ENCODE peak calls at places on chromosome 14, in seven cellular contexts. One of them, this sample, is unnamed.
A peak's percentile ranks its signal among the peaks of the same experiment; 100 is the strongest.

GRCh38 chr14:74527736-74528280 is 34.2 kb downstream of the ISCA2 start:
- DNase-seq in fibroblast of mammary gland: no peak
- DNase-seq in colonic mucosa: no peak
- DNase-seq in bronchial epithelial cell: no peak
- DNase-seq in GM23248: no peak
- DNase-seq in endodermal cell: no peak
- DNase-seq in heart right ventricle: no peak
- DNase-seq in this sample: no peak

GRCh38 chr14:102508774-102509743 is 517 bp downstream of the ANKRD9 start:
- DNase-seq in GM23248: peak; percentile 82
- DNase-seq in bronchial epithelial cell: no peak
- DNase-seq in endodermal cell: peak; percentile 75
- DNase-seq in heart right ventricle: peak; percentile 77
- DNase-seq in colonic mucosa: peak; percentile 62
- DNase-seq in fibroblast of mammary gland: peak; percentile 48
- DNase-seq in this sample: no peak

GRCh38 chr14:49950275-49951250 is 57.7 kb downstream of the ARF6 start:
- DNase-seq in heart right ventricle: no peak
- DNase-seq in endodermal cell: no peak
- DNase-seq in fibroblast of mammary gland: peak; percentile 15
- DNase-seq in colonic mucosa: peak; percentile 93
- DNase-seq in GM23248: no peak
- DNase-seq in bronchial epithelial cell: peak; percentile 98
- DNase-seq in this sample: no peak

GRCh38 chr14:37443461-37443860 is 151.6 kb downstream of the FOXA1 start:
- DNase-seq in bronchial epithelial cell: no peak
- DNase-seq in endodermal cell: no peak
- DNase-seq in GM23248: peak; percentile 25
- DNase-seq in fibroblast of mammary gland: peak; percentile 65
- DNase-seq in colonic mucosa: no peak
- DNase-seq in heart right ventricle: no peak
- DNase-seq in this sample: no peak

GRCh38 chr14:35401853-35402252 is 2.7 kb downstream of the NFKBIA start:
- DNase-seq in GM23248: peak; percentile 45
- DNase-seq in bronchial epithelial cell: no peak
- DNase-seq in colonic mucosa: no peak
- DNase-seq in fibroblast of mammary gland: peak; percentile 58
- DNase-seq in heart right ventricle: no peak
- DNase-seq in endodermal cell: no peak
- DNase-seq in this sample: no peak

GRCh38 chr14:24504425-24504824 is 3.6 kb downstream of the CMA1 start:
- DNase-seq in heart right ventricle: no peak
- DNase-seq in colonic mucosa: no peak
- DNase-seq in bronchial epithelial cell: no peak
- DNase-seq in GM23248: no peak
- DNase-seq in endodermal cell: no peak
- DNase-seq in fibroblast of mammary gland: no peak
- DNase-seq in this sample: no peak

GRCh38 chr14:58428011-58428807 is 690 bp downstream of the KIAA0586 start:
- DNase-seq in endodermal cell: peak; percentile 50
- DNase-seq in GM23248: peak; percentile 78
- DNase-seq in fibroblast of mammary gland: peak; percentile 73
- DNase-seq in heart right ventricle: no peak
- DNase-seq in colonic mucosa: peak; percentile 43
- DNase-seq in bronchial epithelial cell: peak; percentile 63
- DNase-seq in this sample: no peak

GRCh38 chr14:71005076-71005475 is 97.8 kb downstream of the PCNX1 start:
- DNase-seq in fibroblast of mammary gland: no peak
- DNase-seq in GM23248: peak; percentile 14
- DNase-seq in colonic mucosa: no peak
- DNase-seq in endodermal cell: no peak
- DNase-seq in bronchial epithelial cell: no peak
- DNase-seq in heart right ventricle: no peak
- DNase-seq in this sample: no peak

GRCh38 chr14:55133416-55133815 is 4.4 kb downstream of the LGALS3 start:
- DNase-seq in colonic mucosa: no peak
- DNase-seq in heart right ventricle: no peak
- DNase-seq in GM23248: peak; percentile 73
- DNase-seq in bronchial epithelial cell: no peak
- DNase-seq in endodermal cell: no peak
- DNase-seq in fibroblast of mammary gland: peak; percentile 74
- DNase-seq in this sample: no peak

GRCh38 chr14:38716871-38717270 is 386.2 kb downstream of the SEC23A start:
- DNase-seq in bronchial epithelial cell: no peak
- DNase-seq in fibroblast of mammary gland: no peak
- DNase-seq in GM23248: no peak
- DNase-seq in endodermal cell: no peak
- DNase-seq in colonic mucosa: no peak
- DNase-seq in heart right ventricle: no peak
- DNase-seq in this sample: no peak

GRCh38 chr14:104425171-104425681 is 154.3 kb upstream of the C14orf180 start:
- DNase-seq in GM23248: no peak
- DNase-seq in heart right ventricle: no peak
- DNase-seq in endodermal cell: peak; percentile 36
- DNase-seq in colonic mucosa: no peak
- DNase-seq in fibroblast of mammary gland: no peak
- DNase-seq in bronchial epithelial cell: no peak
- DNase-seq in this sample: peak; percentile 65

GRCh38 chr14:70804556-70805162 is 4.7 kb downstream of the MAP3K9 start:
- DNase-seq in endodermal cell: no peak
- DNase-seq in heart right ventricle: no peak
- DNase-seq in GM23248: peak; percentile 38
- DNase-seq in fibroblast of mammary gland: no peak
- DNase-seq in colonic mucosa: no peak
- DNase-seq in bronchial epithelial cell: no peak
- DNase-seq in this sample: no peak

GRCh38 chr14:23428686-23429495 is 6.6 kb downstream of the MYH7 start:
- DNase-seq in endodermal cell: no peak
- DNase-seq in heart right ventricle: peak; percentile 17
- DNase-seq in fibroblast of mammary gland: no peak
- DNase-seq in bronchial epithelial cell: no peak
- DNase-seq in GM23248: no peak
- DNase-seq in colonic mucosa: no peak
- DNase-seq in this sample: no peak

GRCh38 chr14:56949828-56950227 is 139.5 kb upstream of the OTX2 start:
- DNase-seq in GM23248: no peak
- DNase-seq in colonic mucosa: peak; percentile 27
- DNase-seq in fibroblast of mammary gland: peak; percentile 2
- DNase-seq in bronchial epithelial cell: peak; percentile 4
- DNase-seq in heart right ventricle: no peak
- DNase-seq in endodermal cell: no peak
- DNase-seq in this sample: no peak

GRCh38 chr14:52333823-52334657 is 19.9 kb downstream of the PTGER2 start:
- DNase-seq in colonic mucosa: no peak
- DNase-seq in GM23248: peak; percentile 29
- DNase-seq in endodermal cell: no peak
- DNase-seq in bronchial epithelial cell: no peak
- DNase-seq in fibroblast of mammary gland: peak; percentile 48
- DNase-seq in heart right ventricle: no peak
- DNase-seq in this sample: no peak

GRCh38 chr14:64294672-64295413 is 672 bp upstream of the ESR2 start:
- DNase-seq in bronchial epithelial cell: peak; percentile 59
- DNase-seq in GM23248: peak; percentile 63
- DNase-seq in fibroblast of mammary gland: peak; percentile 56
- DNase-seq in heart right ventricle: peak; percentile 84
- DNase-seq in colonic mucosa: peak; percentile 84
- DNase-seq in endodermal cell: peak; percentile 95
- DNase-seq in this sample: no peak
- H3K4me3 ChIP-seq in bronchial epithelial cell: peak overlapping the region; percentile 36
- H3K4me3 ChIP-seq in GM23248: peak overlapping the region; percentile 65
- H3K4me3 ChIP-seq in fibroblast of mammary gland: peak overlapping the region; percentile 40
- H3K4me3 ChIP-seq in heart right ventricle: peak overlapping the region; percentile 30
- H3K4me3 ChIP-seq in colonic mucosa: peak overlapping the region; percentile 38
- H3K4me3 ChIP-seq in endodermal cell: peak overlapping the region; percentile 75
- H3K4me3 ChIP-seq in this sample: peak overlapping the region; percentile 62

DNA sequence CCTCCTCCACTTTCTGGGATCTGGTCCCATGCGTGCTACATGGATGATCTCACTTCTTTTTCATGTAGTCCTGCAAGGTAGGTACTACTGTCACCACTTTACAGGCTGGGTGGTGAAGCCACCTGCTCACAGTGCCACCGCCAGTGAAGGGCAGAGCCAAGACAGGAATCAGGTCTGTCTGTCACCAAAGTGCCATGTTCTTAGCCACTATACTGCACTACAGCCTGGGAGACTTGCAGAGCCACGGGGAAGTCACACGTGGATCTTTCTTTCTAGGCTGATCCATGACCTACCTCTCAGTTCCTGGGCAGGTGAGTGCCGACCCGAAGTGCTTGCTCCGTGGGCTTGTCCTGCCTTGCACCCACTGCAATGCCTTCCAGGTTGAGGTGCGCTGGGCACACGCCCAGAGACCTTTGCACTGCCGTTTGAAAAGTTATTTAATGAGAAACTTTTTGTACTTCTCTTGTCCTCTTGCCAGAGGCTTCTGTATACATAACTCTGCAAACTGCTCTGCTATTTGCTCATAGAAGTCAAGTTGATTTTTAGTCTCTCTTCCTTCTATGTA is 19.7 kb upstream of the CLMN start:
- DNase-seq in heart right ventricle: no peak
- DNase-seq in bronchial epithelial cell: no peak
- DNase-seq in fibroblast of mammary gland: no peak
- DNase-seq in colonic mucosa: peak; percentile 84
- DNase-seq in GM23248: no peak
- DNase-seq in endodermal cell: peak; percentile 22
- DNase-seq in this sample: peak; percentile 56
- H3K4me3 ChIP-seq in heart right ventricle: no peak overlapping the region
- H3K4me3 ChIP-seq in bronchial epithelial cell: no peak overlapping the region
- H3K4me3 ChIP-seq in fibroblast of mammary gland: no peak overlapping the region
- H3K4me3 ChIP-seq in colonic mucosa: no peak overlapping the region
- H3K4me3 ChIP-seq in GM23248: no peak overlapping the region
- H3K4me3 ChIP-seq in endodermal cell: no peak overlapping the region
- H3K4me3 ChIP-seq in this sample: no peak overlapping the region

GRCh38 chr14:61719344-61720301 is 24.3 kb downstream of the HIF1A start:
- DNase-seq in bronchial epithelial cell: no peak
- DNase-seq in fibroblast of mammary gland: no peak
- DNase-seq in heart right ventricle: no peak
- DNase-seq in GM23248: no peak
- DNase-seq in endodermal cell: no peak
- DNase-seq in colonic mucosa: no peak
- DNase-seq in this sample: no peak
- H3K4me3 ChIP-seq in bronchial epithelial cell: no peak overlapping the region
- H3K4me3 ChIP-seq in fibroblast of mammary gland: no peak overlapping the region
- H3K4me3 ChIP-seq in heart right ventricle: no peak overlapping the region
- H3K4me3 ChIP-seq in GM23248: peak overlapping the region; percentile 56
- H3K4me3 ChIP-seq in endodermal cell: no peak overlapping the region
- H3K4me3 ChIP-seq in colonic mucosa: no peak overlapping the region
- H3K4me3 ChIP-seq in this sample: no peak overlapping the region

GRCh38 chr14:77181603-77182437 is at the start of gene TMEM63C:
- DNase-seq in fibroblast of mammary gland: no peak
- DNase-seq in bronchial epithelial cell: peak; percentile 72
- DNase-seq in colonic mucosa: peak; percentile 66
- DNase-seq in heart right ventricle: no peak
- DNase-seq in endodermal cell: peak; percentile 99
- DNase-seq in GM23248: peak; percentile 6
- DNase-seq in this sample: no peak
- H3K4me3 ChIP-seq in fibroblast of mammary gland: no peak within 1 kb of the TSS
- H3K4me3 ChIP-seq in bronchial epithelial cell: peak within 1 kb of the TSS; percentile 67
- H3K4me3 ChIP-seq in colonic mucosa: peak within 1 kb of the TSS; percentile 47
- H3K4me3 ChIP-seq in heart right ventricle: peak within 1 kb of the TSS; percentile 12
- H3K4me3 ChIP-seq in endodermal cell: peak within 1 kb of the TSS; percentile 83
- H3K4me3 ChIP-seq in GM23248: no peak within 1 kb of the TSS
- H3K4me3 ChIP-seq in this sample: peak within 1 kb of the TSS; percentile 61

GRCh38 chr14:68569546-68569908 is 223.3 kb downstream of the ZFP36L1 start:
- DNase-seq in GM23248: no peak
- DNase-seq in endodermal cell: no peak
- DNase-seq in bronchial epithelial cell: no peak
- DNase-seq in heart right ventricle: no peak
- DNase-seq in colonic mucosa: no peak
- DNase-seq in fibroblast of mammary gland: no peak
- DNase-seq in this sample: no peak
- H3K4me3 ChIP-seq in GM23248: no peak overlapping the region
- H3K4me3 ChIP-seq in endodermal cell: no peak overlapping the region
- H3K4me3 ChIP-seq in bronchial epithelial cell: no peak overlapping the region
- H3K4me3 ChIP-seq in heart right ventricle: no peak overlapping the region
- H3K4me3 ChIP-seq in colonic mucosa: no peak overlapping the region
- H3K4me3 ChIP-seq in fibroblast of mammary gland: no peak overlapping the region
- H3K4me3 ChIP-seq in this sample: no peak overlapping the region